ENCODE peak calls at places on chromosomes 4 and X, in six cellular contexts. F is NCI-H748 treated with DMSO at 0.1 percent for 48 hours, W is AG09309, N is fibroblast of gingiva, Y is uterus, P is MM.1S. T is an unnamed sample.

GRCh38 chr4:24248674-24249644 is 335.4 kb downstream of the DHX15 start:
- DNase-seq in P (no peak), W (no peak), Y (no peak), F (no peak), N (no peak), T (no peak)

GRCh38 chr4:76458829-76459228 is 23.8 kb downstream of the SHROOM3 start:
- DNase-seq in P (no peak), Y (no peak), W (no peak), F (no peak), N (no peak), T (no peak)

GRCh38 chr4:73608677-73609594 is 11.3 kb downstream of the RASSF6 start:
- DNase-seq in W (peak), Y (no peak), F (peak), N (peak), P (no peak), T (no peak)

GRCh38 chr4:95510145-95510544 is 38.6 kb downstream of the UNC5C start:
- DNase-seq in Y (no peak), P (no peak), N (no peak), F (no peak), W (no peak), T (no peak)

GRCh38 chr4:172822322-172822721 is 346.3 kb upstream of the GALNT7 start:
- DNase-seq in P (no peak), Y (no peak), W (no peak), N (no peak), F (no peak), T (no peak)

GRCh38 chr4:74624351-74625151 is 169.8 kb downstream of the BTC start:
- DNase-seq in W (peak), Y (no peak), P (peak), F (no peak), N (peak), T (no peak)

GRCh38 chrX:120647127-120647526 is 17.3 kb upstream of the C1GALT1C1 start:
- DNase-seq in F (no peak), P (no peak), Y (no peak), N (no peak), W (no peak), T (no peak)

GRCh38 chr4:100288167-100288566 is 97.9 kb upstream of the DDIT4L start:
- DNase-seq in W (no peak), N (peak), F (no peak), P (no peak), Y (no peak), T (no peak)

GRCh38 chr4:121411151-121411744 is 30.4 kb upstream of the QRFPR start:
- DNase-seq in N (no peak), Y (no peak), W (no peak), P (no peak), F (no peak), T (no peak)

GRCh38 chrX:144006811-144007210 is 122.9 kb downstream of the UBE2NL start:
- DNase-seq in W (peak), F (no peak), N (peak), Y (no peak), P (no peak), T (no peak)

GRCh38 chr4:87608229-87608628 is at the start of gene DSPP:
- DNase-seq in F (no peak), N (no peak), P (no peak), W (no peak), Y (no peak), T (no peak)

GRCh38 chrX:40227111-40227510 is 129.4 kb upstream of the BCOR start:
- DNase-seq in W (no peak), N (no peak), P (no peak), F (no peak), Y (no peak), T (no peak)

GRCh38 chr4:67483868-67484602 is 61.3 kb downstream of the CENPC start:
- DNase-seq in N (peak), P (no peak), F (no peak), Y (no peak), W (peak), T (no peak)

GRCh38 chrX:150365953-150366911 is 3.1 kb downstream of the MAMLD1 start:
- DNase-seq in N (peak), P (no peak), Y (peak), W (no peak), F (no peak), T (peak)

GRCh38 chrX:103913356-103914020 is 48.9 kb upstream of the TMSB15B start:
- DNase-seq in Y (no peak), P (no peak), N (no peak), W (no peak), F (no peak), T (no peak)

GRCh38 chrX:7486502-7486901 is 338.5 kb upstream of the PUDP start:
- DNase-seq in N (no peak), Y (no peak), P (no peak), F (no peak), W (no peak), T (no peak)

GRCh38 chr4:74942251-74942917 is 9.5 kb downstream of the PARM1 start:
- DNase-seq in W (no peak), Y (no peak), P (no peak), N (no peak), F (no peak), T (no peak)

GRCh38 chr4:182662551-182662950 is 254.6 kb downstream of the DCTD start:
- DNase-seq in N (no peak), F (no peak), W (no peak), Y (no peak), P (no peak), T (no peak)

GRCh38 chrX:29281078-29281742 is 694.0 kb downstream of the IL1RAPL1 start:
- DNase-seq in N (peak), W (no peak), F (no peak), P (no peak), Y (no peak), T (no peak)

GRCh38 chrX:39773923-39774803 is 323.6 kb downstream of the BCOR start:
- DNase-seq in W (no peak), P (no peak), N (no peak), F (no peak), Y (no peak), T (no peak)

GRCh38 chr4:173242466-173243250 is 74.0 kb downstream of the GALNT7 start:
- DNase-seq in P (no peak), W (no peak), N (no peak), Y (no peak), F (no peak), T (no peak)

GRCh38 chrX:140917354-140918115 is 84.9 kb upstream of the SPANXB1 start:
- DNase-seq in W (no peak), N (no peak), Y (no peak), F (no peak), P (no peak), T (no peak)

GRCh38 chr4:143183513-143184216 is 1.1 kb upstream of the USP38 start:
- DNase-seq in W (no peak), P (no peak), N (no peak), F (no peak), Y (no peak), T (no peak)

GRCh38 chr4:75769044-75769443 is 44.7 kb downstream of the USO1 start:
- DNase-seq in N (no peak), Y (no peak), P (no peak), W (peak), F (no peak), T (no peak)

GRCh38 chr4:6568689-6569332 is 6.2 kb upstream of the MAN2B2 start:
- DNase-seq in F (no peak), Y (no peak), W (no peak), N (peak), P (no peak), T (no peak)

GRCh38 chr4:98094118-98094517 is 49.2 kb downstream of the STPG2 start:
- DNase-seq in P (no peak), W (no peak), N (no peak), Y (no peak), F (no peak), T (no peak)

GRCh38 chrX:123267220-123267619 is 83.1 kb downstream of the GRIA3 start:
- DNase-seq in P (no peak), N (no peak), F (no peak), Y (no peak), W (peak), T (no peak)

GRCh38 chrX:43880439-43880838 is 1.8 kb downstream of the MAOB start:
- DNase-seq in W (no peak), N (no peak), Y (no peak), P (no peak), F (no peak), T (no peak)

GRCh38 chrX:120790118-120790517 is 85.5 kb downstream of the CT47B1 start:
- DNase-seq in F (peak), Y (peak), N (peak), P (peak), W (peak), T (no peak)

GRCh38 chrX:627510-627964 is 3.1 kb upstream of the SHOX start:
- DNase-seq in W (no peak), P (no peak), Y (no peak), F (no peak), N (no peak), T (no peak)

GRCh38 chr4:109803924-109804571 is 2.2 kb upstream of the CFI start:
- DNase-seq in F (peak), Y (no peak), W (peak), P (peak), N (peak), T (no peak)

GRCh38 chr4:20684852-20685763 is 15.2 kb upstream of the PACRGL start:
- DNase-seq in F (no peak), P (peak), W (no peak), N (no peak), Y (no peak), T (no peak)

GRCh38 chrX:134868766-134869495 is 121.9 kb upstream of the SMIM10 start:
- DNase-seq in Y (no peak), F (no peak), W (peak), P (no peak), N (peak), T (no peak)

GRCh38 chr4:139825523-139826014 is 159.9 kb downstream of the MGST2 start:
- DNase-seq in N (no peak), W (no peak), F (no peak), Y (no peak), P (no peak), T (no peak)

GRCh38 chrX:84339507-84340364 is 151.7 kb upstream of the RPS6KA6 start:
- DNase-seq in Y (no peak), P (peak), W (no peak), F (peak), N (no peak), T (no peak)

GRCh38 chrX:155216940-155217450 is 735 bp downstream of the VBP1 start:
- DNase-seq in W (no peak), P (peak), N (peak), F (peak), Y (no peak), T (no peak)

T was measured in CD8-positive, alpha-beta memory T cell.